ENCODE peak calls at places on chromosomes 6 and 20, in five cellular contexts. Q, C, T, L and M are unnamed samples.

GRCh38 chr20:12112089-12112474 is 194.4 kb downstream of the BTBD3 start:
- DNase-seq in Q (peak; percentile 25), C (no peak), T (no peak), L (no peak), M (no peak)

GRCh38 chr6:150199241-150199640 is 56.4 kb downstream of the PPP1R14C start:
- DNase-seq in Q (no peak), C (no peak), T (no peak), L (no peak), M (no peak)

GRCh38 chr20:41247523-41248370 is 69.8 kb downstream of the ZHX3 start:
- DNase-seq in Q (no peak), C (no peak), T (no peak), L (no peak), M (no peak)

GRCh38 chr6:159180001-159180400 is 10.8 kb downstream of the FNDC1 start:
- DNase-seq in Q (no peak), C (no peak), T (no peak), L (no peak), M (no peak)

GRCh38 chr6:90350689-90351554 is 54.3 kb upstream of the BACH2 start:
- DNase-seq in Q (no peak), C (no peak), T (peak; percentile 34), L (no peak), M (no peak)

GRCh38 chr6:19714415-19715165 is 122.6 kb upstream of the ID4 start:
- DNase-seq in Q (no peak), C (no peak), T (no peak), L (no peak), M (no peak)

GRCh38 chr20:59994697-59995122 is 36.5 kb downstream of the CDH26 start:
- DNase-seq in Q (peak; percentile 92), C (peak; percentile 55), T (peak; percentile 18), L (peak; percentile 12), M (no peak)

GRCh38 chr20:42366626-42367025 is 748.4 kb upstream of the CHD6 start:
- DNase-seq in Q (no peak), C (no peak), T (no peak), L (peak; percentile 14), M (no peak)

GRCh38 chr20:32534661-32535240 is 50.4 kb downstream of the NOL4L start:
- DNase-seq in Q (no peak), C (no peak), T (no peak), L (no peak), M (no peak)

GRCh38 chr6:107246972-107247615 is 131.8 kb upstream of the BEND3 start:
- DNase-seq in Q (no peak), C (no peak), T (peak; percentile 82), L (no peak), M (no peak)

GRCh38 chr6:162728177-162728571 is 400 bp downstream of the PACRG start:
- DNase-seq in Q (no peak), C (no peak), T (no peak), L (no peak), M (no peak)

GRCh38 chr20:59074456-59074855 is 31.9 kb upstream of the PRELID3B start:
- DNase-seq in Q (peak; percentile 79), C (no peak), T (peak; percentile 24), L (no peak), M (no peak)

GRCh38 chr6:167906899-167907298 is 80.2 kb downstream of the AFDN start:
- DNase-seq in Q (no peak), C (no peak), T (peak; percentile 36), L (no peak), M (no peak)

GRCh38 chr6:89035252-89036106 is 45.1 kb upstream of the PNRC1 start:
- DNase-seq in Q (peak; percentile 62), C (peak; percentile 97), T (peak; percentile 100), L (no peak), M (peak; percentile 41)

GRCh38 chr6:34544776-34545471 is 11.2 kb downstream of the SPDEF start:
- DNase-seq in Q (no peak), C (no peak), T (no peak), L (no peak), M (no peak)

GRCh38 chr6:126033696-126034095 is 47.4 kb downstream of the TRMT11 start:
- DNase-seq in Q (peak; percentile 56), C (no peak), T (peak; percentile 95), L (peak; percentile 32), M (peak; percentile 55)

GRCh38 chr6:167793421-167793820 is 33.3 kb upstream of the AFDN start:
- DNase-seq in Q (no peak), C (peak; percentile 50), T (no peak), L (no peak), M (no peak)

GRCh38 chr20:21090738-21091120 is 15.4 kb downstream of the LINC00237 start:
- DNase-seq in Q (no peak), C (peak; percentile 80), T (no peak), L (no peak), M (no peak)

GRCh38 chr20:63553933-63554290 is at the start of gene FNDC11:
- DNase-seq in Q (peak; percentile 28), C (no peak), T (no peak), L (peak; percentile 75), M (peak; percentile 54)

GRCh38 chr6:111357680-111358079 is 125.3 kb downstream of the REV3L start:
- DNase-seq in Q (no peak), C (no peak), T (no peak), L (no peak), M (no peak)

GRCh38 chr20:41308726-41309413 is 8.7 kb downstream of the ZHX3 start:
- DNase-seq in Q (no peak), C (no peak), T (peak; percentile 68), L (no peak), M (no peak)

GRCh38 chr20:51639206-51639832 is 96.8 kb upstream of the NFATC2 start:
- DNase-seq in Q (peak; percentile 96), C (no peak), T (peak; percentile 75), L (peak; percentile 69), M (peak; percentile 82)

GRCh38 chr6:22363166-22363965 is 66.5 kb upstream of the PRL start:
- DNase-seq in Q (peak; percentile 92), C (no peak), T (no peak), L (no peak), M (no peak)

GRCh38 chr20:59258103-59258705 is 42.2 kb upstream of the EDN3 start:
- DNase-seq in Q (no peak), C (no peak), T (no peak), L (no peak), M (no peak)

GRCh38 chr6:150495126-150495525 is 104.6 kb upstream of the PLEKHG1 start:
- DNase-seq in Q (no peak), C (peak; percentile 24), T (no peak), L (no peak), M (no peak)

GRCh38 chr6:137473651-137474050 is 20.5 kb downstream of the OLIG3 start:
- DNase-seq in Q (no peak), C (no peak), T (no peak), L (peak; percentile 24), M (no peak)

GRCh38 chr20:35174458-35175216 is 2.8 kb downstream of the PROCR start:
- DNase-seq in Q (no peak), C (no peak), T (no peak), L (no peak), M (no peak)

GRCh38 chr6:116941727-116942126 is 64.7 kb downstream of the RFX6 start:
- DNase-seq in Q (peak; percentile 34), C (no peak), T (no peak), L (no peak), M (no peak)

GRCh38 chr20:5797843-5798462 is 47.8 kb downstream of the SHLD1 start:
- DNase-seq in Q (no peak), C (no peak), T (no peak), L (no peak), M (peak; percentile 73)

GRCh38 chr20:7736336-7736735 is 203.9 kb downstream of the HAO1 start:
- DNase-seq in Q (peak; percentile 31), C (no peak), T (no peak), L (no peak), M (no peak)

GRCh38 chr6:13380761-13381160 is 52.4 kb upstream of the TBC1D7 start:
- DNase-seq in Q (no peak), C (no peak), T (no peak), L (no peak), M (no peak)
- H3K4me1 ChIP-seq in Q (peaks cover 12% of the 10 kb centered on the region), C (peaks cover 56% of the 10 kb centered on the region), T (no peaks in the 10 kb centered on the region), L (peaks cover 4% of the 10 kb centered on the region), M (peaks cover 12% of the 10 kb centered on the region)

GRCh38 chr6:92687278-92687677 is 732.1 kb downstream of the EPHA7 start:
- DNase-seq in Q (no peak), C (no peak), T (no peak), L (no peak), M (no peak)

GRCh38 chr6:92688328-92688727 is 731.0 kb downstream of the EPHA7 start:
- DNase-seq in Q (no peak), C (no peak), T (no peak), L (no peak), M (no peak)

DNA sequence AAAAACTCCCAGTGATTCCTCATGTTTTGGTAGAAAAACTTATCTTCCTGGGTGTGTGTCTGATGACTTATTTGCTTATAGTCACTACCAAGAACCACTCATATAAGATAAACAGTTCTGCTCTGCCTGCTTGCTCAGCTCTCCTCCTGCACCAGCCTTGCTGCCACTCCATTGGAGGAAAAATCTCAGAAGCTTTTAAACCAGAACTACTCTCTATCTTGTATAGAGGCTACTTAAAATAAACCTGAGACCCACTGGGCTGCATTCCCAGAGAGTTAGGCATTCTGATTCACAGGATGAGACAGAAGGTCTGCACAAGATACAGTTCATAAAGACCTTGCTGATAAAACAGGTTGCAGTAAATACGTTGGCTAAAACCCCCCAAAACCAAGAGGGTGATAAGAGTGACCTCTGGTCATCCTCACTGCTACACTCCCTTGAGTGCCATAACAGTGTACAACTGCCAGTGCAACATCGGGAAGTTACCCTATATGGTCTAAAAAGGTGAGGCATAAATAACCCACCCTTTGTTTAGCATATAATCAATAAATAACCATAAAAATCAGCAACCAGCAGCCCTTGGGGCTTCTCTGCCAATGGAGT is 728.3 kb downstream of the EPHA7 start:
- DNase-seq in Q (peak; percentile 76), C (no peak), T (peak; percentile 77), L (no peak), M (no peak)
- H3K4me1 ChIP-seq in Q (peaks cover 17% of the 10 kb centered on the region), C (no peaks in the 10 kb centered on the region), T (no peaks in the 10 kb centered on the region), L (no peaks in the 10 kb centered on the region), M (no peaks in the 10 kb centered on the region)

DNA sequence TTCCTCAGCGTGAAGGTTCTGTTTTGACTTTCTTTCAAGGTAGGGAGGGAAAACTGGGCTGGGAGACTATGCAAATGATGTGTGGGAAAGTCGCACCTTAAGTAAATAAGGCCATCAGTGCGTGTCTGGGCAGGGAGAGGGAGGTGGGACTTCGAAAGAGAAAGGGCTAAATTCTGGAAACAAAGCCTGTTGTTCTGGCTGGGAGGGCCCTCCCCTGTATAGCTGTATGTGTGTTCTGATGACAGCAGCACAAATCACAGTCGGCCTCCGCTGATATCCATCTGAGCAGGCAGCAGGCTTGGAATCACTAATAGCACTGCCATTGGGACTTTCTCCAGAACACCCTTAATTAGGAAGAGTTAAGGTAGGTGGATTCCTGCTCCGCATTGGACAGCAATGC is 19.2 kb downstream of the JAG1 start:
- DNase-seq in Q (no peak), C (no peak), T (no peak), L (no peak), M (no peak)
- H3K4me1 ChIP-seq in Q (peaks cover 17% of the 10 kb centered on the region), C (peaks cover 48% of the 10 kb centered on the region), T (peaks cover 23% of the 10 kb centered on the region), L (peaks cover 62% of the 10 kb centered on the region), M (no peaks in the 10 kb centered on the region)

GRCh38 chr6:17015551-17016381 is 86.1 kb upstream of the STMND1 start:
- DNase-seq in Q (no peak), C (peak; percentile 92), T (no peak), L (no peak), M (no peak)

GRCh38 chr6:17021539-17021889 is 80.3 kb upstream of the STMND1 start:
- DNase-seq in Q (no peak), C (no peak), T (peak; percentile 87), L (no peak), M (no peak)

GRCh38 chr6:17020889-17021538 is 80.8 kb upstream of the STMND1 start:
- DNase-seq in Q (no peak), C (peak; percentile 68), T (no peak), L (no peak), M (no peak)

GRCh38 chr6:17017416-17017815 is 84.4 kb upstream of the STMND1 start:
- DNase-seq in Q (peak; percentile 54), C (peak; percentile 37), T (no peak), L (no peak), M (no peak)

GRCh38 chr6:17018425-17018824 is 83.4 kb upstream of the STMND1 start:
- DNase-seq in Q (peak; percentile 62), C (peak; percentile 37), T (no peak), L (no peak), M (no peak)
- H3K4me1 ChIP-seq in Q (peaks cover 20% of the 10 kb centered on the region), C (peaks cover 16% of the 10 kb centered on the region), T (peaks cover 12% of the 10 kb centered on the region), L (no peaks in the 10 kb centered on the region), M (no peaks in the 10 kb centered on the region)